ENCODE peak calls at places on chromosomes 5 and 9, in ten cellular contexts. One of them, this sample, is unnamed.

GRCh38 chr9:129437626-129438323 is 183.1 kb downstream of the C9orf50 start:
- DNase-seq in cardiac fibroblast: no peak
- DNase-seq in GM23338: no peak
- DNase-seq in epithelial cell of esophagus: no peak
- DNase-seq in fibroblast of mammary gland: no peak
- DNase-seq in GM20000: no peak
- DNase-seq in natural killer cell: no peak
- DNase-seq in GM10248: no peak
- DNase-seq in kidney epithelial cell: no peak
- DNase-seq in left lung: peak; percentile 51
- DNase-seq in this sample: no peak

GRCh38 chr5:59799668-59800374 is 93.7 kb downstream of the PDE4D start:
- DNase-seq in GM10248: peak; percentile 21
- DNase-seq in natural killer cell: no peak
- DNase-seq in GM20000: no peak
- DNase-seq in kidney epithelial cell: no peak
- DNase-seq in epithelial cell of esophagus: peak; percentile 68
- DNase-seq in GM23338: peak; percentile 74
- DNase-seq in left lung: no peak
- DNase-seq in cardiac fibroblast: peak; percentile 78
- DNase-seq in fibroblast of mammary gland: peak; percentile 69
- DNase-seq in this sample: peak; percentile 77

GRCh38 chr5:55708732-55709131 is 3.4 kb downstream of the SLC38A9 start:
- DNase-seq in epithelial cell of esophagus: peak; percentile 82
- DNase-seq in GM20000: no peak
- DNase-seq in cardiac fibroblast: peak; percentile 54
- DNase-seq in left lung: no peak
- DNase-seq in natural killer cell: no peak
- DNase-seq in GM10248: no peak
- DNase-seq in GM23338: no peak
- DNase-seq in kidney epithelial cell: no peak
- DNase-seq in fibroblast of mammary gland: peak; percentile 51
- DNase-seq in this sample: peak; percentile 53

GRCh38 chr9:22124263-22125011 is 115.3 kb upstream of the CDKN2B start:
- DNase-seq in cardiac fibroblast: no peak
- DNase-seq in left lung: no peak
- DNase-seq in kidney epithelial cell: no peak
- DNase-seq in fibroblast of mammary gland: no peak
- DNase-seq in GM10248: no peak
- DNase-seq in epithelial cell of esophagus: no peak
- DNase-seq in GM20000: no peak
- DNase-seq in GM23338: no peak
- DNase-seq in natural killer cell: no peak
- DNase-seq in this sample: no peak

GRCh38 chr5:122077451-122078115 is 476 bp downstream of the LOX start:
- DNase-seq in natural killer cell: no peak
- DNase-seq in fibroblast of mammary gland: no peak
- DNase-seq in GM23338: peak; percentile 70
- DNase-seq in kidney epithelial cell: no peak
- DNase-seq in cardiac fibroblast: no peak
- DNase-seq in GM20000: peak; percentile 27
- DNase-seq in epithelial cell of esophagus: peak; percentile 31
- DNase-seq in left lung: peak; percentile 34
- DNase-seq in GM10248: peak; percentile 22
- DNase-seq in this sample: peak; percentile 41

GRCh38 chr9:107131108-107131799 is 151.8 kb upstream of the RAD23B start:
- DNase-seq in fibroblast of mammary gland: no peak
- DNase-seq in GM10248: no peak
- DNase-seq in cardiac fibroblast: no peak
- DNase-seq in natural killer cell: no peak
- DNase-seq in epithelial cell of esophagus: peak; percentile 45
- DNase-seq in GM20000: no peak
- DNase-seq in GM23338: no peak
- DNase-seq in kidney epithelial cell: no peak
- DNase-seq in left lung: no peak
- DNase-seq in this sample: no peak

GRCh38 chr5:98927242-98927987 is 1.4 kb downstream of the CHD1 start:
- DNase-seq in cardiac fibroblast: peak; percentile 73
- DNase-seq in epithelial cell of esophagus: peak; percentile 72
- DNase-seq in GM10248: peak; percentile 61
- DNase-seq in fibroblast of mammary gland: peak; percentile 75
- DNase-seq in left lung: peak; percentile 53
- DNase-seq in GM20000: peak; percentile 66
- DNase-seq in kidney epithelial cell: no peak
- DNase-seq in GM23338: peak; percentile 45
- DNase-seq in natural killer cell: peak; percentile 48
- DNase-seq in this sample: peak; percentile 66

GRCh38 chr9:71793386-71794105 is 25.2 kb upstream of the CEMIP2 start:
- DNase-seq in GM10248: no peak
- DNase-seq in natural killer cell: no peak
- DNase-seq in left lung: no peak
- DNase-seq in kidney epithelial cell: peak; percentile 71
- DNase-seq in epithelial cell of esophagus: peak; percentile 29
- DNase-seq in fibroblast of mammary gland: no peak
- DNase-seq in cardiac fibroblast: peak; percentile 30
- DNase-seq in GM23338: peak; percentile 88
- DNase-seq in GM20000: no peak
- DNase-seq in this sample: no peak

GRCh38 chr5:135977375-135977928 is 22.7 kb upstream of the LECT2 start:
- DNase-seq in kidney epithelial cell: no peak
- DNase-seq in natural killer cell: peak; percentile 36
- DNase-seq in GM10248: peak; percentile 50
- DNase-seq in GM23338: peak; percentile 85
- DNase-seq in GM20000: peak; percentile 59
- DNase-seq in cardiac fibroblast: peak; percentile 36
- DNase-seq in epithelial cell of esophagus: peak; percentile 79
- DNase-seq in fibroblast of mammary gland: no peak
- DNase-seq in left lung: peak; percentile 83
- DNase-seq in this sample: no peak

GRCh38 chr9:3567988-3568387 is 42.2 kb upstream of the RFX3 start:
- DNase-seq in GM20000: no peak
- DNase-seq in natural killer cell: no peak
- DNase-seq in kidney epithelial cell: no peak
- DNase-seq in cardiac fibroblast: no peak
- DNase-seq in GM23338: no peak
- DNase-seq in left lung: no peak
- DNase-seq in GM10248: no peak
- DNase-seq in epithelial cell of esophagus: no peak
- DNase-seq in fibroblast of mammary gland: no peak
- DNase-seq in this sample: no peak

GRCh38 chr5:38274370-38274769 is 16.0 kb downstream of the EGFLAM start:
- DNase-seq in fibroblast of mammary gland: no peak
- DNase-seq in kidney epithelial cell: no peak
- DNase-seq in epithelial cell of esophagus: no peak
- DNase-seq in GM23338: no peak
- DNase-seq in cardiac fibroblast: no peak
- DNase-seq in natural killer cell: no peak
- DNase-seq in GM10248: no peak
- DNase-seq in left lung: no peak
- DNase-seq in GM20000: no peak
- DNase-seq in this sample: no peak

GRCh38 chr9:115098226-115098965 is 19.6 kb downstream of the TNC start:
- DNase-seq in natural killer cell: no peak
- DNase-seq in fibroblast of mammary gland: no peak
- DNase-seq in GM10248: no peak
- DNase-seq in GM20000: no peak
- DNase-seq in cardiac fibroblast: no peak
- DNase-seq in GM23338: peak; percentile 33
- DNase-seq in epithelial cell of esophagus: no peak
- DNase-seq in kidney epithelial cell: no peak
- DNase-seq in left lung: no peak
- DNase-seq in this sample: no peak

GRCh38 chr9:126363847-126364671 is 37.4 kb downstream of the MVB12B start:
- DNase-seq in GM20000: no peak
- DNase-seq in fibroblast of mammary gland: no peak
- DNase-seq in GM10248: no peak
- DNase-seq in GM23338: no peak
- DNase-seq in epithelial cell of esophagus: peak; percentile 96
- DNase-seq in natural killer cell: no peak
- DNase-seq in kidney epithelial cell: no peak
- DNase-seq in cardiac fibroblast: peak; percentile 26
- DNase-seq in left lung: no peak
- DNase-seq in this sample: no peak

GRCh38 chr5:38378579-38378978 is 120.2 kb downstream of the EGFLAM start:
- DNase-seq in fibroblast of mammary gland: no peak
- DNase-seq in natural killer cell: no peak
- DNase-seq in GM10248: no peak
- DNase-seq in kidney epithelial cell: no peak
- DNase-seq in GM20000: no peak
- DNase-seq in GM23338: no peak
- DNase-seq in cardiac fibroblast: no peak
- DNase-seq in epithelial cell of esophagus: no peak
- DNase-seq in left lung: no peak
- DNase-seq in this sample: no peak

GRCh38 chr9:70672136-70672535 is 257.7 kb upstream of the KLF9 start:
- DNase-seq in kidney epithelial cell: no peak
- DNase-seq in cardiac fibroblast: peak; percentile 58
- DNase-seq in GM10248: no peak
- DNase-seq in left lung: no peak
- DNase-seq in GM23338: no peak
- DNase-seq in GM20000: no peak
- DNase-seq in epithelial cell of esophagus: no peak
- DNase-seq in natural killer cell: no peak
- DNase-seq in fibroblast of mammary gland: peak; percentile 93
- DNase-seq in this sample: no peak

GRCh38 chr5:105807951-105808350 is 1862.8 kb downstream of the EFNA5 start:
- DNase-seq in GM10248: no peak
- DNase-seq in cardiac fibroblast: no peak
- DNase-seq in epithelial cell of esophagus: no peak
- DNase-seq in GM23338: no peak
- DNase-seq in kidney epithelial cell: no peak
- DNase-seq in natural killer cell: no peak
- DNase-seq in GM20000: no peak
- DNase-seq in left lung: no peak
- DNase-seq in fibroblast of mammary gland: no peak
- DNase-seq in this sample: no peak

GRCh38 chr5:150077060-150077459 is 9.3 kb downstream of the CSF1R start:
- DNase-seq in GM23338: no peak
- DNase-seq in left lung: no peak
- DNase-seq in kidney epithelial cell: no peak
- DNase-seq in cardiac fibroblast: no peak
- DNase-seq in GM10248: no peak
- DNase-seq in GM20000: peak; percentile 3
- DNase-seq in natural killer cell: no peak
- DNase-seq in fibroblast of mammary gland: no peak
- DNase-seq in epithelial cell of esophagus: no peak
- DNase-seq in this sample: no peak

GRCh38 chr9:82673904-82674303 is 389.0 kb downstream of the RASEF start:
- DNase-seq in natural killer cell: no peak
- DNase-seq in GM23338: no peak
- DNase-seq in fibroblast of mammary gland: no peak
- DNase-seq in kidney epithelial cell: no peak
- DNase-seq in cardiac fibroblast: no peak
- DNase-seq in GM20000: no peak
- DNase-seq in GM10248: no peak
- DNase-seq in epithelial cell of esophagus: peak; percentile 41
- DNase-seq in left lung: no peak
- DNase-seq in this sample: peak; percentile 3

GRCh38 chr5:43609752-43610151 is 6.8 kb downstream of the NNT start:
- DNase-seq in epithelial cell of esophagus: peak; percentile 15
- DNase-seq in cardiac fibroblast: no peak
- DNase-seq in fibroblast of mammary gland: peak; percentile 7
- DNase-seq in GM23338: no peak
- DNase-seq in kidney epithelial cell: no peak
- DNase-seq in natural killer cell: no peak
- DNase-seq in GM10248: no peak
- DNase-seq in GM20000: no peak
- DNase-seq in left lung: no peak
- DNase-seq in this sample: peak; percentile 14
- TF ChIP-seq CTCF in epithelial cell of esophagus: peak; percentile 37
- TF ChIP-seq CTCF in cardiac fibroblast: peak; percentile 39
- TF ChIP-seq CTCF in fibroblast of mammary gland: peak; percentile 37
- TF ChIP-seq CTCF in GM23338: peak; percentile 28
- TF ChIP-seq CTCF in kidney epithelial cell: peak; percentile 16
- TF ChIP-seq CTCF in natural killer cell: peak; percentile 21
- TF ChIP-seq CTCF in GM10248: peak; percentile 44
- TF ChIP-seq CTCF in GM20000: no peak
- TF ChIP-seq CTCF in left lung: no peak
- TF ChIP-seq CTCF in this sample: no peak

GRCh38 chr5:141402553-141403328 is at the start of gene PCDHGA9:
- DNase-seq in kidney epithelial cell: no peak
- DNase-seq in GM10248: no peak
- DNase-seq in left lung: no peak
- DNase-seq in GM20000: no peak
- DNase-seq in GM23338: peak; percentile 60
- DNase-seq in fibroblast of mammary gland: peak; percentile 57
- DNase-seq in epithelial cell of esophagus: peak; percentile 51
- DNase-seq in cardiac fibroblast: peak; percentile 63
- DNase-seq in natural killer cell: no peak
- DNase-seq in this sample: peak; percentile 43
- TF ChIP-seq CTCF in kidney epithelial cell: peak; percentile 21
- TF ChIP-seq CTCF in GM10248: peak; percentile 15
- TF ChIP-seq CTCF in left lung: peak; percentile 11
- TF ChIP-seq CTCF in GM20000: no peak
- TF ChIP-seq CTCF in GM23338: peak; percentile 45
- TF ChIP-seq CTCF in fibroblast of mammary gland: peak; percentile 60
- TF ChIP-seq CTCF in epithelial cell of esophagus: peak; percentile 58
- TF ChIP-seq CTCF in cardiac fibroblast: peak; percentile 53
- TF ChIP-seq CTCF in natural killer cell: peak; percentile 42
- TF ChIP-seq CTCF in this sample: no peak

GRCh38 chr9:74281674-74282073 is 215.5 kb upstream of the RORB start:
- DNase-seq in GM20000: no peak
- DNase-seq in epithelial cell of esophagus: peak; percentile 6
- DNase-seq in natural killer cell: no peak
- DNase-seq in kidney epithelial cell: no peak
- DNase-seq in GM23338: peak; percentile 80
- DNase-seq in GM10248: no peak
- DNase-seq in fibroblast of mammary gland: no peak
- DNase-seq in cardiac fibroblast: no peak
- DNase-seq in left lung: no peak
- DNase-seq in this sample: peak; percentile 28
- TF ChIP-seq CTCF in GM20000: peak; percentile 21
- TF ChIP-seq CTCF in epithelial cell of esophagus: peak; percentile 20
- TF ChIP-seq CTCF in natural killer cell: no peak
- TF ChIP-seq CTCF in kidney epithelial cell: peak; percentile 19
- TF ChIP-seq CTCF in GM23338: peak; percentile 84
- TF ChIP-seq CTCF in GM10248: peak; percentile 32
- TF ChIP-seq CTCF in fibroblast of mammary gland: peak; percentile 13
- TF ChIP-seq CTCF in cardiac fibroblast: no peak
- TF ChIP-seq CTCF in left lung: no peak
- TF ChIP-seq CTCF in this sample: no peak

DNA sequence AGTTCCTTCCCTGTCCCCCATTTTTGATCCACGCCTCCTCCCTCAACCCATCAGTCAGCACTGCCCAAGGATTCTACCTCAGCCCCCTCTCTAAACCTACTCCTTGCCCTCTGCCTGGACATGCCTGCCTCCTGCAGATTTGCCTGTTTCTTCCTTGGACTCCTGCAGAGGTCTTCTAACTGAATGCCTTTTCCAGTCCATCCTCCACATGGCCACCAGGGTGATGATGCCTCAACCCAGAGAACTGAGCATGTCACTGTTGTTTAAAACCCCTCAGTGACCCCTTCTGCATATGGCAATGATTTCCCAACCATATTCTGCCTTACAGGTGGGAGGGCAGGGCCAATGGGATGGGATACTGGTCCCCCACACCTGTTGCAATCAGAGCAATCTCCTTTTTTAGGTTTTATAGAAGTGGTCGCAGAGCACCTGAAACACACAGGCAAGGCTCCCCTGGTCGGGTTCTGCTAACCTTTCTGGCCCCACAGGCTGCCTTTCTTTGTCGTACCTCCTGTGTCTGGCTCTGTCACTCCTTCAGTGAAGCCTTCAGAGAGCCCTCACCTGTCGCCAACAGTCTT is 9.3 kb downstream of the PHYKPL start:
- DNase-seq in epithelial cell of esophagus: no peak
- DNase-seq in left lung: no peak
- DNase-seq in GM23338: no peak
- DNase-seq in GM10248: no peak
- DNase-seq in fibroblast of mammary gland: no peak
- DNase-seq in cardiac fibroblast: no peak
- DNase-seq in kidney epithelial cell: no peak
- DNase-seq in GM20000: no peak
- DNase-seq in natural killer cell: no peak
- DNase-seq in this sample: no peak
- TF ChIP-seq CTCF in epithelial cell of esophagus: peak; percentile 23
- TF ChIP-seq CTCF in left lung: no peak
- TF ChIP-seq CTCF in GM23338: no peak
- TF ChIP-seq CTCF in GM10248: no peak
- TF ChIP-seq CTCF in fibroblast of mammary gland: no peak
- TF ChIP-seq CTCF in cardiac fibroblast: peak; percentile 7
- TF ChIP-seq CTCF in kidney epithelial cell: no peak
- TF ChIP-seq CTCF in GM20000: no peak
- TF ChIP-seq CTCF in natural killer cell: no peak
- TF ChIP-seq CTCF in this sample: no peak

This sample was measured in MCF 10A.